ENCODE peak calls at places on chromosome 3, in seven cellular contexts. X, N, E, W, Y, Q and T are unnamed samples.

GRCh38 chr3:179967622-179968021 is 69.1 kb downstream of the PEX5L start:
- DNase-seq in X (no peak), N (no peak), E (no peak), W (no peak), Y (no peak), Q (no peak), T (no peak)

GRCh38 chr3:136657526-136657925 is 94.7 kb downstream of the STAG1 start:
- DNase-seq in X (no peak), N (no peak), E (no peak), W (no peak), Y (no peak), Q (no peak), T (no peak)

GRCh38 chr3:125353659-125354058 is 21.5 kb downstream of the ZNF148 start:
- DNase-seq in X (no peak), N (no peak), E (no peak), W (no peak), Y (no peak), Q (no peak), T (no peak)

GRCh38 chr3:170080605-170081004 is 42.8 kb downstream of the GPR160 start:
- DNase-seq in X (no peak), N (no peak), E (no peak), W (no peak), Y (no peak), Q (no peak), T (no peak)

GRCh38 chr3:79406175-79406574 is 361.6 kb downstream of the ROBO1 start:
- DNase-seq in X (no peak), N (no peak), E (no peak), W (no peak), Y (no peak), Q (no peak), T (no peak)

GRCh38 chr3:122962149-122962548 is 65.4 kb downstream of the SEMA5B start:
- DNase-seq in X (no peak), N (peak), E (no peak), W (no peak), Y (no peak), Q (no peak), T (no peak)

GRCh38 chr3:179898024-179898423 is 138.7 kb downstream of the PEX5L start:
- DNase-seq in X (peak), N (no peak), E (no peak), W (peak), Y (no peak), Q (no peak), T (peak)

GRCh38 chr3:136602818-136603217 is 149.4 kb downstream of the STAG1 start:
- DNase-seq in X (no peak), N (no peak), E (no peak), W (no peak), Y (no peak), Q (no peak), T (no peak)

GRCh38 chr3:59084598-59084997 is 34.8 kb upstream of the CFAP20DC start:
- DNase-seq in X (no peak), N (no peak), E (no peak), W (no peak), Y (no peak), Q (no peak), T (no peak)